ENCODE peak calls at places on chromosomes 12 and 14, in five cellular contexts. One of them, this sample, is unnamed.

GRCh38 chr12:121711925-121712461 is 559 bp upstream of the TMEM120B start:
- DNase-seq in T follicular helper cell: no peak
- DNase-seq in iris pigment epithelial cell: peak
- DNase-seq in GM03348: peak
- DNase-seq in stimulated activated CD4-positive, alpha-beta T cell treated with anti-CD3 and anti-CD28 coated beads, Interleukin-15, amount 100 ng/mL, for 24 hours: no peak
- DNase-seq in this sample: peak

GRCh38 chr12:113860950-113861349 is 105.2 kb downstream of the RBM19 start:
- DNase-seq in stimulated activated CD4-positive, alpha-beta T cell treated with anti-CD3 and anti-CD28 coated beads, Interleukin-15, amount 100 ng/mL, for 24 hours: no peak
- DNase-seq in T follicular helper cell: no peak
- DNase-seq in GM03348: peak
- DNase-seq in iris pigment epithelial cell: peak
- DNase-seq in this sample: no peak

GRCh38 chr12:48106574-48107251 is 834 bp upstream of the SENP1 start:
- DNase-seq in GM03348: no peak
- DNase-seq in stimulated activated CD4-positive, alpha-beta T cell treated with anti-CD3 and anti-CD28 coated beads, Interleukin-15, amount 100 ng/mL, for 24 hours: no peak
- DNase-seq in iris pigment epithelial cell: no peak
- DNase-seq in T follicular helper cell: no peak
- DNase-seq in this sample: no peak

GRCh38 chr14:52044791-52045522 is 23.9 kb downstream of the NID2 start:
- DNase-seq in iris pigment epithelial cell: peak
- DNase-seq in T follicular helper cell: no peak
- DNase-seq in GM03348: peak
- DNase-seq in stimulated activated CD4-positive, alpha-beta T cell treated with anti-CD3 and anti-CD28 coated beads, Interleukin-15, amount 100 ng/mL, for 24 hours: peak
- DNase-seq in this sample: no peak

GRCh38 chr14:71050227-71050823 is 143.1 kb downstream of the PCNX1 start:
- DNase-seq in T follicular helper cell: no peak
- DNase-seq in GM03348: no peak
- DNase-seq in stimulated activated CD4-positive, alpha-beta T cell treated with anti-CD3 and anti-CD28 coated beads, Interleukin-15, amount 100 ng/mL, for 24 hours: no peak
- DNase-seq in iris pigment epithelial cell: peak
- DNase-seq in this sample: no peak

GRCh38 chr14:64196668-64197411 is 97.3 kb downstream of the ESR2 start:
- DNase-seq in stimulated activated CD4-positive, alpha-beta T cell treated with anti-CD3 and anti-CD28 coated beads, Interleukin-15, amount 100 ng/mL, for 24 hours: peak
- DNase-seq in GM03348: peak
- DNase-seq in iris pigment epithelial cell: peak
- DNase-seq in T follicular helper cell: peak
- DNase-seq in this sample: no peak

GRCh38 chr14:53304726-53305381 is 151.7 kb upstream of the DDHD1 start:
- DNase-seq in stimulated activated CD4-positive, alpha-beta T cell treated with anti-CD3 and anti-CD28 coated beads, Interleukin-15, amount 100 ng/mL, for 24 hours: no peak
- DNase-seq in GM03348: no peak
- DNase-seq in iris pigment epithelial cell: peak
- DNase-seq in T follicular helper cell: no peak
- DNase-seq in this sample: no peak

GRCh38 chr14:87170179-87170578 is 822.8 kb downstream of the GALC start:
- DNase-seq in iris pigment epithelial cell: no peak
- DNase-seq in T follicular helper cell: no peak
- DNase-seq in GM03348: no peak
- DNase-seq in stimulated activated CD4-positive, alpha-beta T cell treated with anti-CD3 and anti-CD28 coated beads, Interleukin-15, amount 100 ng/mL, for 24 hours: no peak
- DNase-seq in this sample: no peak

GRCh38 chr14:105577339-105577861 is 51.0 kb downstream of the TMEM121 start:
- DNase-seq in T follicular helper cell: no peak
- DNase-seq in GM03348: no peak
- DNase-seq in iris pigment epithelial cell: no peak
- DNase-seq in stimulated activated CD4-positive, alpha-beta T cell treated with anti-CD3 and anti-CD28 coated beads, Interleukin-15, amount 100 ng/mL, for 24 hours: no peak
- DNase-seq in this sample: no peak

GRCh38 chr14:87705439-87705896 is 287.5 kb downstream of the GALC start:
- DNase-seq in stimulated activated CD4-positive, alpha-beta T cell treated with anti-CD3 and anti-CD28 coated beads, Interleukin-15, amount 100 ng/mL, for 24 hours: no peak
- DNase-seq in GM03348: no peak
- DNase-seq in T follicular helper cell: no peak
- DNase-seq in iris pigment epithelial cell: no peak
- DNase-seq in this sample: no peak

GRCh38 chr12:25875661-25876060 is 82.8 kb upstream of the RASSF8 start:
- DNase-seq in stimulated activated CD4-positive, alpha-beta T cell treated with anti-CD3 and anti-CD28 coated beads, Interleukin-15, amount 100 ng/mL, for 24 hours: no peak
- DNase-seq in GM03348: peak
- DNase-seq in T follicular helper cell: no peak
- DNase-seq in iris pigment epithelial cell: no peak
- DNase-seq in this sample: no peak

GRCh38 chr12:124126950-124127349 is 153.9 kb downstream of the ZNF664 start:
- DNase-seq in GM03348: no peak
- DNase-seq in iris pigment epithelial cell: no peak
- DNase-seq in stimulated activated CD4-positive, alpha-beta T cell treated with anti-CD3 and anti-CD28 coated beads, Interleukin-15, amount 100 ng/mL, for 24 hours: no peak
- DNase-seq in T follicular helper cell: no peak
- DNase-seq in this sample: no peak

GRCh38 chr12:52005903-52006703 is 643 bp upstream of the TAMALIN start:
- DNase-seq in iris pigment epithelial cell: no peak
- DNase-seq in T follicular helper cell: no peak
- DNase-seq in GM03348: no peak
- DNase-seq in stimulated activated CD4-positive, alpha-beta T cell treated with anti-CD3 and anti-CD28 coated beads, Interleukin-15, amount 100 ng/mL, for 24 hours: no peak
- DNase-seq in this sample: no peak

GRCh38 chr12:106978035-106978800 is 8.7 kb downstream of the MTERF2 start:
- DNase-seq in iris pigment epithelial cell: no peak
- DNase-seq in GM03348: no peak
- DNase-seq in stimulated activated CD4-positive, alpha-beta T cell treated with anti-CD3 and anti-CD28 coated beads, Interleukin-15, amount 100 ng/mL, for 24 hours: no peak
- DNase-seq in T follicular helper cell: no peak
- DNase-seq in this sample: no peak

GRCh38 chr12:25556136-25556535 is 3.1 kb upstream of the LMNTD1 start:
- DNase-seq in stimulated activated CD4-positive, alpha-beta T cell treated with anti-CD3 and anti-CD28 coated beads, Interleukin-15, amount 100 ng/mL, for 24 hours: no peak
- DNase-seq in iris pigment epithelial cell: no peak
- DNase-seq in GM03348: no peak
- DNase-seq in T follicular helper cell: no peak
- DNase-seq in this sample: no peak

GRCh38 chr12:2281446-2281845 is 228.7 kb downstream of the CACNA1C start:
- DNase-seq in stimulated activated CD4-positive, alpha-beta T cell treated with anti-CD3 and anti-CD28 coated beads, Interleukin-15, amount 100 ng/mL, for 24 hours: no peak
- DNase-seq in GM03348: no peak
- DNase-seq in T follicular helper cell: no peak
- DNase-seq in iris pigment epithelial cell: no peak
- DNase-seq in this sample: no peak

GRCh38 chr14:73259837-73260236 is 22.5 kb downstream of the PAPLN start:
- DNase-seq in T follicular helper cell: no peak
- DNase-seq in iris pigment epithelial cell: no peak
- DNase-seq in GM03348: no peak
- DNase-seq in stimulated activated CD4-positive, alpha-beta T cell treated with anti-CD3 and anti-CD28 coated beads, Interleukin-15, amount 100 ng/mL, for 24 hours: no peak
- DNase-seq in this sample: no peak

GRCh38 chr12:57837779-57838562 is 8.6 kb downstream of the CTDSP2 start:
- DNase-seq in GM03348: peak
- DNase-seq in stimulated activated CD4-positive, alpha-beta T cell treated with anti-CD3 and anti-CD28 coated beads, Interleukin-15, amount 100 ng/mL, for 24 hours: no peak
- DNase-seq in T follicular helper cell: no peak
- DNase-seq in iris pigment epithelial cell: peak
- DNase-seq in this sample: peak

GRCh38 chr14:65167072-65167645 is 64.8 kb upstream of the MAX start:
- DNase-seq in iris pigment epithelial cell: peak
- DNase-seq in GM03348: no peak
- DNase-seq in stimulated activated CD4-positive, alpha-beta T cell treated with anti-CD3 and anti-CD28 coated beads, Interleukin-15, amount 100 ng/mL, for 24 hours: peak
- DNase-seq in T follicular helper cell: no peak
- DNase-seq in this sample: no peak

GRCh38 chr12:10722905-10723866 is at the start of gene YBX3:
- DNase-seq in T follicular helper cell: peak
- DNase-seq in iris pigment epithelial cell: peak
- DNase-seq in GM03348: peak
- DNase-seq in stimulated activated CD4-positive, alpha-beta T cell treated with anti-CD3 and anti-CD28 coated beads, Interleukin-15, amount 100 ng/mL, for 24 hours: peak
- DNase-seq in this sample: peak

GRCh38 chr14:31283568-31284252 is 76.1 kb upstream of the HECTD1 start:
- DNase-seq in stimulated activated CD4-positive, alpha-beta T cell treated with anti-CD3 and anti-CD28 coated beads, Interleukin-15, amount 100 ng/mL, for 24 hours: no peak
- DNase-seq in GM03348: no peak
- DNase-seq in T follicular helper cell: no peak
- DNase-seq in iris pigment epithelial cell: peak
- DNase-seq in this sample: no peak

GRCh38 chr12:53505086-53505485 is 2.2 kb downstream of the NPFF start:
- DNase-seq in T follicular helper cell: no peak
- DNase-seq in iris pigment epithelial cell: no peak
- DNase-seq in GM03348: peak
- DNase-seq in stimulated activated CD4-positive, alpha-beta T cell treated with anti-CD3 and anti-CD28 coated beads, Interleukin-15, amount 100 ng/mL, for 24 hours: no peak
- DNase-seq in this sample: no peak

GRCh38 chr12:63989301-63989845 is 144.9 kb downstream of the SRGAP1 start:
- DNase-seq in T follicular helper cell: no peak
- DNase-seq in stimulated activated CD4-positive, alpha-beta T cell treated with anti-CD3 and anti-CD28 coated beads, Interleukin-15, amount 100 ng/mL, for 24 hours: no peak
- DNase-seq in iris pigment epithelial cell: peak
- DNase-seq in GM03348: no peak
- DNase-seq in this sample: no peak

GRCh38 chr12:117370588-117370987 is 9.2 kb upstream of the NOS1 start:
- DNase-seq in GM03348: no peak
- DNase-seq in T follicular helper cell: no peak
- DNase-seq in stimulated activated CD4-positive, alpha-beta T cell treated with anti-CD3 and anti-CD28 coated beads, Interleukin-15, amount 100 ng/mL, for 24 hours: no peak
- DNase-seq in iris pigment epithelial cell: no peak
- DNase-seq in this sample: no peak